ENCODE peak calls at places on chromosomes 16 and 17, in six cellular contexts. T is lung microvascular endothelial cell, M is COR-L47, S is activated T-cell treated with anti-CD3 and anti-CD28 coated beads for 48 hours, E is bronchial epithelial cell, C is cerebellum. G is an unnamed sample.

GRCh38 chr17:71484546-71484945 is 636.3 kb upstream of the SOX9 start:
- DNase-seq in M (no peak), C (no peak), S (no peak), T (no peak), E (no peak), G (no peak)

GRCh38 chr17:58541249-58541648 is 26.8 kb upstream of the MTMR4 start:
- DNase-seq in E (peak), S (no peak), T (peak), M (no peak), C (no peak), G (no peak)

GRCh38 chr16:1430759-1431496 is at the start of gene PERCC1:
- DNase-seq in C (peak), M (peak), T (no peak), S (no peak), E (no peak), G (no peak)

GRCh38 chr17:81285179-81285878 is 9.8 kb downstream of the SLC38A10 start:
- DNase-seq in C (no peak), T (peak), S (peak), M (no peak), E (no peak), G (peak)

GRCh38 chr17:35968520-35969054 is 12.7 kb downstream of the CCL16 start:
- DNase-seq in M (no peak), E (no peak), C (no peak), T (no peak), S (no peak), G (no peak)

GRCh38 chr17:46917041-46917440 is 5.9 kb upstream of the GOSR2 start:
- DNase-seq in C (no peak), S (no peak), M (no peak), E (no peak), T (no peak), G (no peak)

GRCh38 chr17:18187226-18187625 is 3.6 kb downstream of the ALKBH5 start:
- DNase-seq in C (no peak), M (no peak), T (no peak), E (no peak), S (no peak), G (no peak)

GRCh38 chr17:81648707-81649085 is 7.6 kb downstream of the PDE6G start:
- DNase-seq in C (no peak), S (no peak), E (no peak), M (no peak), T (no peak), G (no peak)

GRCh38 chr16:79610771-79611170 is 10.2 kb upstream of the MAF start:
- DNase-seq in C (no peak), T (no peak), E (peak), S (no peak), M (no peak), G (no peak)

GRCh38 chr17:3802461-3803307 is 1.7 kb upstream of the ITGAE start:
- DNase-seq in M (no peak), C (no peak), T (no peak), E (peak), S (no peak), G (no peak)

GRCh38 chr16:85523602-85524364 is 89.3 kb upstream of the GSE1 start:
- DNase-seq in T (no peak), S (no peak), E (no peak), M (peak), C (no peak), G (peak)

GRCh38 chr16:9058211-9058610 is 33.2 kb upstream of the HAPSTR1 start:
- DNase-seq in T (no peak), E (no peak), C (no peak), M (no peak), S (no peak), G (no peak)

GRCh38 chr17:29582767-29583166 is 6.7 kb downstream of the GIT1 start:
- DNase-seq in S (no peak), M (no peak), T (no peak), E (no peak), C (peak), G (peak)

GRCh38 chr17:43456661-43457361 is 27.0 kb upstream of the DHX8 start:
- DNase-seq in C (no peak), S (no peak), E (peak), T (peak), M (no peak), G (no peak)

GRCh38 chr16:1941162-1941923 is 1.7 kb downstream of the MSRB1 start:
- DNase-seq in M (no peak), S (no peak), T (no peak), E (no peak), C (no peak), G (peak)

GRCh38 chr16:85891776-85892166 is 7.2 kb upstream of the IRF8 start:
- DNase-seq in C (no peak), E (no peak), T (no peak), S (no peak), M (no peak), G (no peak)

GRCh38 chr16:68257251-68257905 is 6.9 kb upstream of the SLC7A6 start:
- DNase-seq in S (no peak), T (peak), M (peak), E (no peak), C (no peak), G (no peak)

GRCh38 chr17:57956311-57957119 is 1.3 kb upstream of the CUEDC1 start:
- DNase-seq in T (no peak), M (no peak), S (no peak), C (no peak), E (no peak), G (no peak)

GRCh38 chr16:66176731-66177130 is 189.8 kb upstream of the CDH5 start:
- DNase-seq in C (no peak), E (no peak), M (no peak), T (no peak), S (no peak), G (no peak)

GRCh38 chr17:19281161-19281560 is 44.0 kb downstream of the EPN2 start:
- DNase-seq in C (no peak), M (no peak), T (no peak), E (no peak), S (no peak), G (no peak)

GRCh38 chr17:16061631-16062030 is 62.0 kb downstream of the TTC19 start:
- DNase-seq in C (no peak), M (no peak), E (no peak), S (no peak), T (no peak), G (no peak)

GRCh38 chr17:4955091-4955490 is 4.2 kb downstream of the ENO3 start:
- DNase-seq in E (no peak), S (no peak), M (no peak), C (no peak), T (no peak), G (no peak)

GRCh38 chr16:89322381-89323119 is 105.0 kb downstream of the ZNF778 start:
- DNase-seq in M (no peak), T (peak), C (no peak), S (no peak), E (peak), G (peak)

GRCh38 chr16:20671903-20672302 is 25.6 kb downstream of the ACSM1 start:
- DNase-seq in C (no peak), E (no peak), S (no peak), T (no peak), M (no peak), G (no peak)

GRCh38 chr17:81537343-81537855 is 9.2 kb downstream of the FSCN2 start:
- DNase-seq in C (peak), E (no peak), M (peak), T (no peak), S (no peak), G (peak)

GRCh38 chr17:59441459-59442096 is 110.1 kb downstream of the YPEL2 start:
- DNase-seq in T (no peak), S (no peak), C (no peak), E (no peak), M (no peak), G (no peak)

GRCh38 chr16:2859686-2860265 is 1.8 kb upstream of the PRSS22 start:
- DNase-seq in C (no peak), M (no peak), T (no peak), E (no peak), S (no peak), G (no peak)

GRCh38 chr16:4315185-4316102 is at the start of gene GLIS2:
- DNase-seq in S (no peak), E (no peak), C (peak), T (peak), M (peak), G (peak)

GRCh38 chr17:67221062-67221998 is 23.7 kb downstream of the HELZ start:
- DNase-seq in M (peak), C (peak), T (peak), S (no peak), E (peak), G (no peak)

GRCh38 chr17:53313746-53314145 is 509.0 kb upstream of the KIF2B start:
- DNase-seq in E (peak), M (no peak), C (no peak), T (no peak), S (no peak), G (no peak)

GRCh38 chr16:2092866-2093265 is 42.8 kb downstream of the PKD1 start:
- DNase-seq in M (no peak), S (no peak), E (no peak), T (no peak), C (peak), G (no peak)

GRCh38 chr17:32840241-32840640 is 36.7 kb downstream of the MYO1D start:
- DNase-seq in T (no peak), E (no peak), S (no peak), M (no peak), C (no peak), G (no peak)

GRCh38 chr16:27639588-27640276 is 89.8 kb downstream of the KATNIP start:
- DNase-seq in S (no peak), M (peak), T (peak), C (peak), E (peak), G (no peak)

G was measured in Right ventricle myocardium inferior.